ENCODE peak calls at places on chromosomes 16 and 17, in seven cellular contexts. One of them, this sample, is unnamed.

GRCh38 chr17:42120161-42121065 is 754 bp downstream of the KAT2A start:
- DNase-seq in upper lobe of left lung: no peak
- DNase-seq in transverse colon: no peak
- DNase-seq in tibial nerve: no peak
- DNase-seq in A549: peak
- DNase-seq in ovary: no peak
- DNase-seq in HepG2: peak
- DNase-seq in this sample: no peak

GRCh38 chr16:89593841-89594240 is 18.3 kb downstream of the CPNE7 start:
- DNase-seq in upper lobe of left lung: no peak
- DNase-seq in transverse colon: no peak
- DNase-seq in tibial nerve: no peak
- DNase-seq in A549: no peak
- DNase-seq in ovary: no peak
- DNase-seq in HepG2: no peak
- DNase-seq in this sample: no peak

GRCh38 chr17:81927145-81927652 is 336 bp downstream of the MAFG start:
- DNase-seq in upper lobe of left lung: no peak
- DNase-seq in transverse colon: no peak
- DNase-seq in tibial nerve: no peak
- DNase-seq in A549: no peak
- DNase-seq in ovary: peak
- DNase-seq in HepG2: no peak
- DNase-seq in this sample: no peak

GRCh38 chr16:29784901-29785500 is 5.5 kb upstream of the KIF22 start:
- DNase-seq in upper lobe of left lung: peak
- DNase-seq in transverse colon: peak
- DNase-seq in tibial nerve: peak
- DNase-seq in A549: no peak
- DNase-seq in ovary: peak
- DNase-seq in HepG2: no peak
- DNase-seq in this sample: peak

GRCh38 chr16:54685682-54686081 is 245.0 kb upstream of the IRX5 start:
- DNase-seq in upper lobe of left lung: no peak
- DNase-seq in transverse colon: no peak
- DNase-seq in tibial nerve: no peak
- DNase-seq in A549: no peak
- DNase-seq in ovary: no peak
- DNase-seq in HepG2: no peak
- DNase-seq in this sample: no peak

GRCh38 chr16:79716645-79717323 is 116.2 kb upstream of the MAF start:
- DNase-seq in upper lobe of left lung: no peak
- DNase-seq in transverse colon: no peak
- DNase-seq in tibial nerve: no peak
- DNase-seq in A549: no peak
- DNase-seq in ovary: no peak
- DNase-seq in HepG2: no peak
- DNase-seq in this sample: no peak

GRCh38 chr16:9279661-9280060 is 188.2 kb downstream of the HAPSTR1 start:
- DNase-seq in upper lobe of left lung: no peak
- DNase-seq in transverse colon: no peak
- DNase-seq in tibial nerve: no peak
- DNase-seq in A549: no peak
- DNase-seq in ovary: no peak
- DNase-seq in HepG2: no peak
- DNase-seq in this sample: no peak

GRCh38 chr17:45784583-45785372 is 658 bp downstream of the CRHR1 start:
- DNase-seq in upper lobe of left lung: no peak
- DNase-seq in transverse colon: no peak
- DNase-seq in tibial nerve: no peak
- DNase-seq in A549: peak
- DNase-seq in ovary: no peak
- DNase-seq in HepG2: peak
- DNase-seq in this sample: no peak

GRCh38 chr16:13997526-13997925 is 73.6 kb upstream of the MRTFB start:
- DNase-seq in upper lobe of left lung: no peak
- DNase-seq in transverse colon: no peak
- DNase-seq in tibial nerve: no peak
- DNase-seq in A549: no peak
- DNase-seq in ovary: no peak
- DNase-seq in HepG2: no peak
- DNase-seq in this sample: no peak

GRCh38 chr16:4501071-4501478 is 24.9 kb downstream of the HMOX2 start:
- DNase-seq in upper lobe of left lung: no peak
- DNase-seq in transverse colon: no peak
- DNase-seq in tibial nerve: no peak
- DNase-seq in A549: no peak
- DNase-seq in ovary: no peak
- DNase-seq in HepG2: peak
- DNase-seq in this sample: no peak

GRCh38 chr17:55726440-55726839 is 3.8 kb upstream of the TMEM100 start:
- DNase-seq in upper lobe of left lung: peak
- DNase-seq in transverse colon: peak
- DNase-seq in tibial nerve: peak
- DNase-seq in A549: peak
- DNase-seq in ovary: peak
- DNase-seq in HepG2: no peak
- DNase-seq in this sample: peak

GRCh38 chr17:79500738-79501533 is 109.9 kb downstream of the RBFOX3 start:
- DNase-seq in upper lobe of left lung: no peak
- DNase-seq in transverse colon: no peak
- DNase-seq in tibial nerve: no peak
- DNase-seq in A549: no peak
- DNase-seq in ovary: no peak
- DNase-seq in HepG2: no peak
- DNase-seq in this sample: no peak

GRCh38 chr17:60311936-60312335 is 80.0 kb downstream of the USP32 start:
- DNase-seq in upper lobe of left lung: no peak
- DNase-seq in transverse colon: no peak
- DNase-seq in tibial nerve: no peak
- DNase-seq in A549: no peak
- DNase-seq in ovary: no peak
- DNase-seq in HepG2: no peak
- DNase-seq in this sample: no peak

GRCh38 chr16:85641776-85642176 is 28.7 kb downstream of the GSE1 start:
- DNase-seq in upper lobe of left lung: peak
- DNase-seq in transverse colon: peak
- DNase-seq in tibial nerve: no peak
- DNase-seq in A549: no peak
- DNase-seq in ovary: peak
- DNase-seq in HepG2: no peak
- DNase-seq in this sample: peak

GRCh38 chr16:88561485-88562369 is 8.5 kb upstream of the ZC3H18 start:
- DNase-seq in upper lobe of left lung: peak
- DNase-seq in transverse colon: peak
- DNase-seq in tibial nerve: peak
- DNase-seq in A549: peak
- DNase-seq in ovary: no peak
- DNase-seq in HepG2: no peak
- DNase-seq in this sample: no peak

GRCh38 chr17:76659928-76660614 is 16.5 kb upstream of the ST6GALNAC1 start:
- DNase-seq in upper lobe of left lung: peak
- DNase-seq in transverse colon: peak
- DNase-seq in tibial nerve: no peak
- DNase-seq in A549: no peak
- DNase-seq in ovary: peak
- DNase-seq in HepG2: no peak
- DNase-seq in this sample: peak

GRCh38 chr17:5297245-5297644 is 15.2 kb downstream of the RABEP1 start:
- DNase-seq in upper lobe of left lung: no peak
- DNase-seq in transverse colon: no peak
- DNase-seq in tibial nerve: no peak
- DNase-seq in A549: no peak
- DNase-seq in ovary: no peak
- DNase-seq in HepG2: no peak
- DNase-seq in this sample: no peak

GRCh38 chr17:5299383-5299782 is 17.3 kb downstream of the RABEP1 start:
- DNase-seq in upper lobe of left lung: no peak
- DNase-seq in transverse colon: no peak
- DNase-seq in tibial nerve: no peak
- DNase-seq in A549: no peak
- DNase-seq in ovary: no peak
- DNase-seq in HepG2: no peak
- DNase-seq in this sample: no peak
- TF ChIP-seq EP300 in upper lobe of left lung: no peak
- TF ChIP-seq EP300 in transverse colon: no peak
- TF ChIP-seq EP300 in tibial nerve: no peak
- TF ChIP-seq EP300 in A549: no peak
- TF ChIP-seq EP300 in ovary: no peak
- TF ChIP-seq EP300 in HepG2: no peak
- TF ChIP-seq EP300 in this sample: no peak

DNA sequence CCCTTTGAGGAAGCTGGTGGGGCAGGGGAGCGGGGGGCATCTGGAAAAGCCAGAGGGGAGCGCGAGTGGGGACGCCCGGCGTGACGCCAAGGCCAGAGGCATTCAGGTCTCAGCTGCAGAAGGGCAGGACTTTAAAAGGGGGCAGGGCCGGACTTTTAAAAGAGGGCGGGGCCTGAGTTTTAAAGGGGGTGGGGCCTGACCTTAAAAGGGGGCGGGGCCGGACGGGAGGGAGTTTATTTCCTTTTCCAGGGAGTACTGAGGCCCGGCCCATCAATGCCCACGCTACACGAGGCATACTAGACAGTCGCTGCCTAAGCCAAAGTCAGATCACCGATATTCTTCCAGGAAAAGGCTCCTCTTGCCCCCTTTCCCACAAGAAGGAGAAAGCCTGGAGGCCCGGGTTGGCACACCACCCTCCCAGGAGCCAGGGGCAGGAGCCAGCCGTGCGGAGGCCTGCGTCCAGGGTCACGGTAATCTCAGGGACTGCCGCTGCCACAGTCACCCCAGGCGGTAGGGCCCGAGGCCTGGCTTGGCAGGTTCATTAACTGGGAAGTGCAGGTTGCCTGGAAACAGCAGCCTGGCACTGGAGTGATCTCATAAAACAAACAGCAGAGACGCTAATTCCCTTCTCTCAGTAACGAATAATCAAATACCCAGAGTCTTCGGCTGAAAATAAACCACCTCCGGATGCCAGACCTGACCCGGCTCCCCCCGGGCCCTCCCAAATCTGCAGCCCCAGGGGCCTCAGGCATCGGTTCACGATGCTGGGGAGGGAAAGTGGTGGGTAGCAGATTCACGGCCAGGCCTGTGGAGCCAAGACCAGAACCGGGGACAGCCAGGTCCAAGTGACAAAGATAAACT is 90.7 kb downstream of the TIMM22 start:
- DNase-seq in upper lobe of left lung: peak
- DNase-seq in transverse colon: peak
- DNase-seq in tibial nerve: peak
- DNase-seq in A549: peak
- DNase-seq in ovary: no peak
- DNase-seq in HepG2: no peak
- DNase-seq in this sample: peak
- TF ChIP-seq POLR2A in upper lobe of left lung: no peak
- TF ChIP-seq POLR2A in transverse colon: peak
- TF ChIP-seq POLR2A in tibial nerve: no peak
- TF ChIP-seq POLR2A in A549: no peak
- TF ChIP-seq POLR2A in ovary: no peak
- TF ChIP-seq POLR2A in HepG2: no peak
- TF ChIP-seq POLR2A in this sample: no peak

GRCh38 chr17:29579866-29580771 is 9.3 kb downstream of the GIT1 start:
- DNase-seq in upper lobe of left lung: peak
- DNase-seq in transverse colon: peak
- DNase-seq in tibial nerve: peak
- DNase-seq in A549: peak
- DNase-seq in ovary: peak
- DNase-seq in HepG2: peak
- DNase-seq in this sample: peak
- TF ChIP-seq EP300 in upper lobe of left lung: no peak
- TF ChIP-seq EP300 in transverse colon: no peak
- TF ChIP-seq EP300 in tibial nerve: peak
- TF ChIP-seq EP300 in A549: no peak
- TF ChIP-seq EP300 in ovary: no peak
- TF ChIP-seq EP300 in HepG2: no peak
- TF ChIP-seq EP300 in this sample: no peak

GRCh38 chr16:22193134-22193411 is 13.0 kb upstream of the EEF2K start:
- DNase-seq in upper lobe of left lung: no peak
- DNase-seq in transverse colon: no peak
- DNase-seq in tibial nerve: no peak
- DNase-seq in A549: no peak
- DNase-seq in ovary: peak
- DNase-seq in HepG2: no peak
- DNase-seq in this sample: no peak

GRCh38 chr16:22191089-22191965 is 14.8 kb upstream of the EEF2K start:
- DNase-seq in upper lobe of left lung: peak
- DNase-seq in transverse colon: peak
- DNase-seq in tibial nerve: peak
- DNase-seq in A549: peak
- DNase-seq in ovary: peak
- DNase-seq in HepG2: peak
- DNase-seq in this sample: peak

GRCh38 chr16:22190169-22191088 is 15.6 kb upstream of the EEF2K start:
- DNase-seq in upper lobe of left lung: peak
- DNase-seq in transverse colon: peak
- DNase-seq in tibial nerve: peak
- DNase-seq in A549: peak
- DNase-seq in ovary: peak
- DNase-seq in HepG2: peak
- DNase-seq in this sample: peak

GRCh38 chr16:22191966-22192260 is 14.2 kb upstream of the EEF2K start:
- DNase-seq in upper lobe of left lung: peak
- DNase-seq in transverse colon: peak
- DNase-seq in tibial nerve: no peak
- DNase-seq in A549: peak
- DNase-seq in ovary: peak
- DNase-seq in HepG2: peak
- DNase-seq in this sample: no peak

GRCh38 chr16:22192261-22193133 is 13.6 kb upstream of the EEF2K start:
- DNase-seq in upper lobe of left lung: peak
- DNase-seq in transverse colon: peak
- DNase-seq in tibial nerve: peak
- DNase-seq in A549: no peak
- DNase-seq in ovary: peak
- DNase-seq in HepG2: peak
- DNase-seq in this sample: peak
- TF ChIP-seq POLR2A in upper lobe of left lung: no peak
- TF ChIP-seq POLR2A in transverse colon: peak
- TF ChIP-seq POLR2A in tibial nerve: peak
- TF ChIP-seq POLR2A in A549: no peak
- TF ChIP-seq POLR2A in ovary: peak
- TF ChIP-seq POLR2A in HepG2: no peak
- TF ChIP-seq POLR2A in this sample: no peak

This sample was measured in sigmoid colon.